ENCODE peak calls at places on chromosomes 4 and X, in seven cellular contexts. One of them, this sample, is unnamed.

GRCh38 chrX:776061-776460 is 145.5 kb downstream of the SHOX start:
- DNase-seq in IMR-90: no peak
- DNase-seq in HCT116: no peak
- DNase-seq in GM12878: no peak
- DNase-seq in H1: no peak
- DNase-seq in K562: no peak
- DNase-seq in A549: no peak
- DNase-seq in this sample: no peak

GRCh38 chrX:68895339-68896250 is 66.8 kb downstream of the EFNB1 start:
- DNase-seq in GM12878: no peak
- DNase-seq in IMR-90: peak
- DNase-seq in HCT116: no peak
- DNase-seq in H1: no peak
- DNase-seq in A549: peak
- DNase-seq in K562: peak
- DNase-seq in this sample: peak

GRCh38 chrX:111151764-111152163 is 55.8 kb downstream of the PAK3 start:
- DNase-seq in HCT116: no peak
- DNase-seq in IMR-90: no peak
- DNase-seq in H1: no peak
- DNase-seq in K562: no peak
- DNase-seq in A549: no peak
- DNase-seq in GM12878: no peak
- DNase-seq in this sample: no peak

GRCh38 chrX:97638621-97639020 is 754.9 kb downstream of the RPA4 start:
- DNase-seq in K562: no peak
- DNase-seq in IMR-90: no peak
- DNase-seq in A549: no peak
- DNase-seq in H1: no peak
- DNase-seq in GM12878: no peak
- DNase-seq in HCT116: no peak
- DNase-seq in this sample: no peak

GRCh38 chr4:89754531-89754930 is 82.4 kb downstream of the SNCA start:
- DNase-seq in K562: no peak
- DNase-seq in IMR-90: no peak
- DNase-seq in HCT116: no peak
- DNase-seq in GM12878: no peak
- DNase-seq in A549: no peak
- DNase-seq in H1: no peak
- DNase-seq in this sample: no peak

GRCh38 chr4:109547394-109547793 is 12.7 kb upstream of the MCUB start:
- DNase-seq in K562: no peak
- DNase-seq in HCT116: no peak
- DNase-seq in H1: no peak
- DNase-seq in GM12878: no peak
- DNase-seq in A549: no peak
- DNase-seq in IMR-90: peak
- DNase-seq in this sample: no peak

GRCh38 chr4:106421441-106422296 is 53.1 kb upstream of the GIMD1 start:
- DNase-seq in HCT116: no peak
- DNase-seq in K562: no peak
- DNase-seq in GM12878: no peak
- DNase-seq in A549: peak
- DNase-seq in IMR-90: peak
- DNase-seq in H1: no peak
- DNase-seq in this sample: peak

GRCh38 chr4:77156912-77157858 is at the start of gene CCNG2:
- DNase-seq in GM12878: no peak
- DNase-seq in HCT116: no peak
- DNase-seq in K562: peak
- DNase-seq in H1: peak
- DNase-seq in A549: peak
- DNase-seq in IMR-90: peak
- DNase-seq in this sample: peak

GRCh38 chr4:98642991-98643426 is 15.4 kb downstream of the TSPAN5 start:
- DNase-seq in IMR-90: peak
- DNase-seq in K562: no peak
- DNase-seq in HCT116: peak
- DNase-seq in GM12878: no peak
- DNase-seq in A549: peak
- DNase-seq in H1: no peak
- DNase-seq in this sample: peak

GRCh38 chrX:140525448-140525847 is 20.6 kb upstream of the SOX3 start:
- DNase-seq in HCT116: no peak
- DNase-seq in IMR-90: peak
- DNase-seq in GM12878: no peak
- DNase-seq in K562: no peak
- DNase-seq in A549: no peak
- DNase-seq in H1: no peak
- DNase-seq in this sample: no peak

GRCh38 chr4:181685911-181686310 is 557.3 kb upstream of the TENM3 start:
- DNase-seq in HCT116: no peak
- DNase-seq in GM12878: no peak
- DNase-seq in H1: no peak
- DNase-seq in IMR-90: peak
- DNase-seq in K562: no peak
- DNase-seq in A549: no peak
- DNase-seq in this sample: no peak

GRCh38 chr4:73187325-73187724 is 71.3 kb downstream of the ANKRD17 start:
- DNase-seq in IMR-90: peak
- DNase-seq in H1: no peak
- DNase-seq in A549: peak
- DNase-seq in K562: peak
- DNase-seq in GM12878: no peak
- DNase-seq in HCT116: no peak
- DNase-seq in this sample: no peak

GRCh38 chr4:134906404-134907023 is 704.9 kb upstream of the PABPC4L start:
- DNase-seq in IMR-90: no peak
- DNase-seq in GM12878: no peak
- DNase-seq in HCT116: no peak
- DNase-seq in K562: no peak
- DNase-seq in H1: no peak
- DNase-seq in A549: peak
- DNase-seq in this sample: no peak

GRCh38 chr4:166174717-166175510 is 301.9 kb downstream of the TLL1 start:
- DNase-seq in H1: no peak
- DNase-seq in HCT116: no peak
- DNase-seq in A549: peak
- DNase-seq in K562: no peak
- DNase-seq in GM12878: no peak
- DNase-seq in IMR-90: no peak
- DNase-seq in this sample: no peak

GRCh38 chr4:24266951-24267577 is 317.3 kb downstream of the DHX15 start:
- DNase-seq in K562: no peak
- DNase-seq in H1: no peak
- DNase-seq in HCT116: no peak
- DNase-seq in A549: no peak
- DNase-seq in GM12878: no peak
- DNase-seq in IMR-90: peak
- DNase-seq in this sample: no peak

GRCh38 chrX:41435708-41436107 is 11.4 kb upstream of the NYX start:
- DNase-seq in K562: no peak
- DNase-seq in H1: no peak
- DNase-seq in A549: no peak
- DNase-seq in GM12878: no peak
- DNase-seq in HCT116: no peak
- DNase-seq in IMR-90: no peak
- DNase-seq in this sample: no peak

GRCh38 chrX:41858161-41858775 is 65.1 kb downstream of the CASK start:
- DNase-seq in A549: no peak
- DNase-seq in HCT116: no peak
- DNase-seq in H1: no peak
- DNase-seq in GM12878: no peak
- DNase-seq in K562: no peak
- DNase-seq in IMR-90: no peak
- DNase-seq in this sample: no peak

GRCh38 chr4:77564231-77564630 is 41.4 kb upstream of the CXCL13 start:
- DNase-seq in H1: no peak
- DNase-seq in A549: no peak
- DNase-seq in HCT116: no peak
- DNase-seq in K562: no peak
- DNase-seq in GM12878: no peak
- DNase-seq in IMR-90: no peak
- DNase-seq in this sample: no peak

GRCh38 chr4:24871176-24871575 is 41.7 kb downstream of the CCDC149 start:
- DNase-seq in IMR-90: no peak
- DNase-seq in GM12878: no peak
- DNase-seq in A549: no peak
- DNase-seq in H1: no peak
- DNase-seq in K562: no peak
- DNase-seq in HCT116: no peak
- DNase-seq in this sample: no peak

GRCh38 chr4:119100640-119101039 is 35.0 kb upstream of the MYOZ2 start:
- DNase-seq in HCT116: no peak
- DNase-seq in IMR-90: no peak
- DNase-seq in A549: no peak
- DNase-seq in GM12878: no peak
- DNase-seq in H1: no peak
- DNase-seq in K562: no peak
- DNase-seq in this sample: no peak

GRCh38 chr4:139961344-139961948 is 192.5 kb downstream of the MAML3 start:
- DNase-seq in A549: no peak
- DNase-seq in HCT116: no peak
- DNase-seq in K562: no peak
- DNase-seq in GM12878: no peak
- DNase-seq in H1: no peak
- DNase-seq in IMR-90: no peak
- DNase-seq in this sample: no peak

GRCh38 chrX:1893758-1894294 is 279.0 kb downstream of the ASMT start:
- DNase-seq in GM12878: no peak
- DNase-seq in IMR-90: no peak
- DNase-seq in K562: no peak
- DNase-seq in H1: no peak
- DNase-seq in A549: no peak
- DNase-seq in HCT116: no peak
- DNase-seq in this sample: no peak

GRCh38 chr4:136662539-136662938 is 869.8 kb downstream of the PCDH18 start:
- DNase-seq in HCT116: no peak
- DNase-seq in A549: no peak
- DNase-seq in H1: no peak
- DNase-seq in K562: no peak
- DNase-seq in IMR-90: no peak
- DNase-seq in GM12878: no peak
- DNase-seq in this sample: no peak

GRCh38 chr4:41932988-41933387 is 2.2 kb upstream of the TMEM33 start:
- DNase-seq in GM12878: no peak
- DNase-seq in IMR-90: no peak
- DNase-seq in HCT116: no peak
- DNase-seq in K562: no peak
- DNase-seq in H1: no peak
- DNase-seq in A549: no peak
- DNase-seq in this sample: no peak

GRCh38 chrX:11040976-11041375 is 70.2 kb upstream of the HCCS start:
- DNase-seq in HCT116: no peak
- DNase-seq in IMR-90: peak
- DNase-seq in A549: no peak
- DNase-seq in H1: no peak
- DNase-seq in K562: no peak
- DNase-seq in GM12878: no peak
- DNase-seq in this sample: no peak

GRCh38 chr4:93867416-93868001 is 39.0 kb downstream of the ATOH1 start:
- DNase-seq in K562: no peak
- DNase-seq in IMR-90: no peak
- DNase-seq in GM12878: no peak
- DNase-seq in A549: no peak
- DNase-seq in HCT116: no peak
- DNase-seq in H1: no peak
- DNase-seq in this sample: no peak

GRCh38 chr4:79281577-79282359 is 44.1 kb downstream of the NAA11 start:
- DNase-seq in IMR-90: no peak
- DNase-seq in K562: no peak
- DNase-seq in HCT116: no peak
- DNase-seq in H1: no peak
- DNase-seq in GM12878: no peak
- DNase-seq in A549: no peak
- DNase-seq in this sample: no peak

GRCh38 chrX:136192135-136192534 is 44.8 kb downstream of the FHL1 start:
- DNase-seq in K562: no peak
- DNase-seq in HCT116: no peak
- DNase-seq in H1: no peak
- DNase-seq in IMR-90: no peak
- DNase-seq in GM12878: no peak
- DNase-seq in A549: no peak
- DNase-seq in this sample: no peak
- TF ChIP-seq CEBPB in K562: no peak
- TF ChIP-seq CEBPB in HCT116: no peak
- TF ChIP-seq CEBPB in H1: no peak
- TF ChIP-seq CEBPB in IMR-90: no peak
- TF ChIP-seq CEBPB in GM12878: no peak
- TF ChIP-seq CEBPB in A549: no peak
- TF ChIP-seq CEBPB in this sample: no peak

GRCh38 chr4:87806520-87806919 is 7.2 kb downstream of the IBSP start:
- DNase-seq in GM12878: no peak
- DNase-seq in H1: no peak
- DNase-seq in HCT116: no peak
- DNase-seq in K562: no peak
- DNase-seq in IMR-90: peak
- DNase-seq in A549: no peak
- DNase-seq in this sample: no peak
- TF ChIP-seq CEBPB in GM12878: no peak
- TF ChIP-seq CEBPB in H1: no peak
- TF ChIP-seq CEBPB in HCT116: no peak
- TF ChIP-seq CEBPB in K562: no peak
- TF ChIP-seq CEBPB in IMR-90: no peak
- TF ChIP-seq CEBPB in A549: no peak
- TF ChIP-seq CEBPB in this sample: no peak

DNA sequence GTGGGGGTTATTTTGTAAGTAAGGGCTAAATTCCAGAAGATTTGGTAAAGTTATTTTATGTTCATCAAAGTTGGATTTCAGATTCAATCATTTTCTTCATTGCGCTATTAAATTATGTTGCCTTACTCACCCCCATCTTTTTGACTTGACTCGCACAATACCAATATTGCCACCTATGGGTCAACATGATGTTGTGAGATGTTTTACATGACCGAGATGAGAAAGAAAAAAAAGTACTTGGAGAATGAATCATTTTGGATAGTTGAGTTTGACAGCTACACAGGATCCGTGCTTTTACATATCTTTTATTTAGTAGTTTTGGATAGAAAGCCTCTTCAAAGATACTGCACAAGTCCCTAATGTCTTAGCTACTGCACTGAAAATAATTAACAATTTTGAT is 224.2 kb upstream of the EMCN start:
- DNase-seq in HCT116: peak
- DNase-seq in GM12878: no peak
- DNase-seq in H1: no peak
- DNase-seq in A549: peak
- DNase-seq in IMR-90: peak
- DNase-seq in K562: peak
- DNase-seq in this sample: peak
- TF ChIP-seq CEBPB in HCT116: no peak
- TF ChIP-seq CEBPB in GM12878: no peak
- TF ChIP-seq CEBPB in H1: no peak
- TF ChIP-seq CEBPB in A549: no peak
- TF ChIP-seq CEBPB in IMR-90: no peak
- TF ChIP-seq CEBPB in K562: no peak
- TF ChIP-seq CEBPB in this sample: no peak

GRCh38 chrX:103531002-103531401 is 11.7 kb upstream of the RAB40A start:
- DNase-seq in A549: no peak
- DNase-seq in K562: no peak
- DNase-seq in HCT116: no peak
- DNase-seq in IMR-90: peak
- DNase-seq in GM12878: no peak
- DNase-seq in H1: no peak
- DNase-seq in this sample: no peak
- TF ChIP-seq CEBPB in A549: no peak
- TF ChIP-seq CEBPB in K562: no peak
- TF ChIP-seq CEBPB in HCT116: no peak
- TF ChIP-seq CEBPB in IMR-90: no peak
- TF ChIP-seq CEBPB in GM12878: no peak
- TF ChIP-seq CEBPB in H1: no peak
- TF ChIP-seq CEBPB in this sample: no peak

GRCh38 chrX:40085086-40085551 is 12.6 kb downstream of the BCOR start:
- DNase-seq in H1: no peak
- DNase-seq in IMR-90: peak
- DNase-seq in K562: no peak
- DNase-seq in GM12878: no peak
- DNase-seq in A549: no peak
- DNase-seq in HCT116: no peak
- DNase-seq in this sample: no peak
- TF ChIP-seq CEBPB in H1: no peak
- TF ChIP-seq CEBPB in IMR-90: peak
- TF ChIP-seq CEBPB in K562: no peak
- TF ChIP-seq CEBPB in GM12878: no peak
- TF ChIP-seq CEBPB in A549: no peak
- TF ChIP-seq CEBPB in HCT116: no peak
- TF ChIP-seq CEBPB in this sample: no peak

This sample was measured in HepG2.